ENCODE peak calls at places on chromosomes 16 and 17, in ten cellular contexts. One of them, this sample, is unnamed.

GRCh38 chr17:81983639-81984373 is 6.4 kb downstream of the ASPSCR1 start:
- DNase-seq in upper lobe of right lung: no peak
- DNase-seq in esophagus squamous epithelium: no peak
- DNase-seq in kidney: no peak
- DNase-seq in upper lobe of left lung: no peak
- DNase-seq in cardiac muscle cell: no peak
- DNase-seq in fibroblast of lung: no peak
- DNase-seq in ovary: no peak
- DNase-seq in lung: no peak
- DNase-seq in left ventricle myocardium inferior: no peak
- DNase-seq in this sample: no peak

GRCh38 chr17:50097455-50097854 is 2.3 kb downstream of the PDK2 start:
- DNase-seq in esophagus squamous epithelium: no peak
- DNase-seq in kidney: peak
- DNase-seq in cardiac muscle cell: no peak
- DNase-seq in upper lobe of left lung: no peak
- DNase-seq in left ventricle myocardium inferior: no peak
- DNase-seq in fibroblast of lung: no peak
- DNase-seq in lung: no peak
- DNase-seq in ovary: no peak
- DNase-seq in upper lobe of right lung: no peak
- DNase-seq in this sample: no peak

GRCh38 chr17:36863131-36863530 is 74.1 kb upstream of the LHX1 start:
- DNase-seq in ovary: no peak
- DNase-seq in esophagus squamous epithelium: no peak
- DNase-seq in upper lobe of left lung: no peak
- DNase-seq in upper lobe of right lung: no peak
- DNase-seq in left ventricle myocardium inferior: no peak
- DNase-seq in fibroblast of lung: no peak
- DNase-seq in lung: no peak
- DNase-seq in cardiac muscle cell: no peak
- DNase-seq in kidney: no peak
- DNase-seq in this sample: no peak

GRCh38 chr17:17526369-17526768 is 30.2 kb upstream of the RASD1 start:
- DNase-seq in upper lobe of right lung: no peak
- DNase-seq in left ventricle myocardium inferior: peak
- DNase-seq in fibroblast of lung: no peak
- DNase-seq in esophagus squamous epithelium: no peak
- DNase-seq in lung: no peak
- DNase-seq in kidney: no peak
- DNase-seq in upper lobe of left lung: peak
- DNase-seq in ovary: peak
- DNase-seq in cardiac muscle cell: no peak
- DNase-seq in this sample: peak

GRCh38 chr17:27878776-27879562 is 14.2 kb downstream of the LYRM9 start:
- DNase-seq in fibroblast of lung: peak
- DNase-seq in upper lobe of left lung: peak
- DNase-seq in lung: no peak
- DNase-seq in kidney: no peak
- DNase-seq in cardiac muscle cell: peak
- DNase-seq in esophagus squamous epithelium: no peak
- DNase-seq in left ventricle myocardium inferior: no peak
- DNase-seq in ovary: peak
- DNase-seq in upper lobe of right lung: no peak
- DNase-seq in this sample: no peak

GRCh38 chr17:40553694-40554534 is 11.4 kb downstream of the CCR7 start:
- DNase-seq in kidney: peak
- DNase-seq in ovary: peak
- DNase-seq in cardiac muscle cell: peak
- DNase-seq in esophagus squamous epithelium: no peak
- DNase-seq in upper lobe of left lung: peak
- DNase-seq in left ventricle myocardium inferior: peak
- DNase-seq in lung: peak
- DNase-seq in upper lobe of right lung: peak
- DNase-seq in fibroblast of lung: peak
- DNase-seq in this sample: peak

GRCh38 chr17:45261577-45262515 is at the start of gene SPATA32:
- DNase-seq in upper lobe of right lung: peak
- DNase-seq in left ventricle myocardium inferior: peak
- DNase-seq in cardiac muscle cell: peak
- DNase-seq in esophagus squamous epithelium: no peak
- DNase-seq in fibroblast of lung: peak
- DNase-seq in lung: no peak
- DNase-seq in kidney: peak
- DNase-seq in ovary: peak
- DNase-seq in upper lobe of left lung: peak
- DNase-seq in this sample: peak

GRCh38 chr17:18191071-18191667 is 7.5 kb downstream of the ALKBH5 start:
- DNase-seq in lung: peak
- DNase-seq in kidney: peak
- DNase-seq in left ventricle myocardium inferior: peak
- DNase-seq in upper lobe of right lung: no peak
- DNase-seq in upper lobe of left lung: no peak
- DNase-seq in ovary: no peak
- DNase-seq in cardiac muscle cell: peak
- DNase-seq in esophagus squamous epithelium: no peak
- DNase-seq in fibroblast of lung: peak
- DNase-seq in this sample: no peak

GRCh38 chr17:42517516-42517915 is 18.5 kb upstream of the NAGLU start:
- DNase-seq in upper lobe of right lung: peak
- DNase-seq in fibroblast of lung: peak
- DNase-seq in cardiac muscle cell: peak
- DNase-seq in left ventricle myocardium inferior: peak
- DNase-seq in lung: peak
- DNase-seq in esophagus squamous epithelium: no peak
- DNase-seq in kidney: peak
- DNase-seq in ovary: peak
- DNase-seq in upper lobe of left lung: peak
- DNase-seq in this sample: peak

GRCh38 chr16:67158637-67159600 is 790 bp downstream of the TRADD start:
- DNase-seq in lung: no peak
- DNase-seq in kidney: peak
- DNase-seq in fibroblast of lung: no peak
- DNase-seq in esophagus squamous epithelium: no peak
- DNase-seq in left ventricle myocardium inferior: peak
- DNase-seq in upper lobe of right lung: peak
- DNase-seq in cardiac muscle cell: peak
- DNase-seq in upper lobe of left lung: peak
- DNase-seq in ovary: peak
- DNase-seq in this sample: peak

GRCh38 chr17:2172447-2172938 is 117.6 kb downstream of the HIC1 start:
- DNase-seq in ovary: peak
- DNase-seq in fibroblast of lung: no peak
- DNase-seq in upper lobe of right lung: no peak
- DNase-seq in cardiac muscle cell: peak
- DNase-seq in upper lobe of left lung: no peak
- DNase-seq in kidney: no peak
- DNase-seq in lung: peak
- DNase-seq in esophagus squamous epithelium: no peak
- DNase-seq in left ventricle myocardium inferior: peak
- DNase-seq in this sample: no peak

GRCh38 chr16:66171578-66171977 is 194.9 kb upstream of the CDH5 start:
- DNase-seq in upper lobe of right lung: no peak
- DNase-seq in upper lobe of left lung: no peak
- DNase-seq in left ventricle myocardium inferior: no peak
- DNase-seq in esophagus squamous epithelium: no peak
- DNase-seq in cardiac muscle cell: no peak
- DNase-seq in kidney: no peak
- DNase-seq in lung: no peak
- DNase-seq in fibroblast of lung: no peak
- DNase-seq in ovary: no peak
- DNase-seq in this sample: no peak

GRCh38 chr17:76726766-76727718 is at the start of gene METTL23:
- DNase-seq in esophagus squamous epithelium: no peak
- DNase-seq in cardiac muscle cell: peak
- DNase-seq in upper lobe of right lung: peak
- DNase-seq in fibroblast of lung: peak
- DNase-seq in lung: peak
- DNase-seq in kidney: peak
- DNase-seq in ovary: peak
- DNase-seq in upper lobe of left lung: peak
- DNase-seq in left ventricle myocardium inferior: peak
- DNase-seq in this sample: peak

GRCh38 chr16:51407921-51408320 is 256.9 kb upstream of the SALL1 start:
- DNase-seq in upper lobe of right lung: no peak
- DNase-seq in lung: no peak
- DNase-seq in kidney: no peak
- DNase-seq in fibroblast of lung: no peak
- DNase-seq in esophagus squamous epithelium: no peak
- DNase-seq in cardiac muscle cell: no peak
- DNase-seq in left ventricle myocardium inferior: no peak
- DNase-seq in ovary: no peak
- DNase-seq in upper lobe of left lung: no peak
- DNase-seq in this sample: no peak
- H3K27ac ChIP-seq in upper lobe of right lung: no peak
- H3K27ac ChIP-seq in lung: no peak
- H3K27ac ChIP-seq in kidney: peak
- H3K27ac ChIP-seq in fibroblast of lung: no peak
- H3K27ac ChIP-seq in esophagus squamous epithelium: no peak
- H3K27ac ChIP-seq in cardiac muscle cell: no peak
- H3K27ac ChIP-seq in left ventricle myocardium inferior: no peak
- H3K27ac ChIP-seq in ovary: no peak
- H3K27ac ChIP-seq in upper lobe of left lung: no peak
- H3K27ac ChIP-seq in this sample: no peak

DNA sequence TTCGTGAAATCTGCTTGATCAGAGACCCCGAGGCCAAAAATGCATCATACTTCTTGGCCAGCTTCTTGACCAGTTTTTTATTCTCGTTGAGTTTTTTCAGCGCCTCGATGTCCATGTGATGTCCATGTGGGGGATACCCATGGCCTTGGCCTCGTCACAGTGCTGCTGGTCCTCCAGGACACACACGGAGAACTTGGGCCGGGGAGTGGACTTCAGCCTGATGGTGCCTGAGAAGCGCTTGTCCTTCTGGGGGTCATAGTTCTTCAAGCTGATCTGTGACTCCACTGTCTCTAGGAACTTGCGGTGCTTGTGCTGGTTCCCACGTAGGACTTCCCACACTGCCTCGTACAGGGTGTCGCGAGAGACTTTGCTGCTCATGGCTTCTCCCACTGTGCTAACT is 16.7 kb downstream of the COX4I1 start:
- DNase-seq in kidney: peak
- DNase-seq in cardiac muscle cell: no peak
- DNase-seq in ovary: no peak
- DNase-seq in upper lobe of right lung: peak
- DNase-seq in fibroblast of lung: no peak
- DNase-seq in left ventricle myocardium inferior: no peak
- DNase-seq in esophagus squamous epithelium: no peak
- DNase-seq in upper lobe of left lung: no peak
- DNase-seq in lung: no peak
- DNase-seq in this sample: no peak
- H3K4me3 ChIP-seq in kidney: no peak
- H3K4me3 ChIP-seq in cardiac muscle cell: no peak
- H3K4me3 ChIP-seq in ovary: no peak
- H3K4me3 ChIP-seq in upper lobe of right lung: no peak
- H3K4me3 ChIP-seq in fibroblast of lung: no peak
- H3K4me3 ChIP-seq in left ventricle myocardium inferior: no peak
- H3K4me3 ChIP-seq in esophagus squamous epithelium: no peak
- H3K4me3 ChIP-seq in upper lobe of left lung: no peak
- H3K4me3 ChIP-seq in lung: no peak
- H3K4me3 ChIP-seq in this sample: no peak

GRCh38 chr17:8981443-8981842 is 15.9 kb upstream of the PIK3R5 start:
- DNase-seq in upper lobe of right lung: no peak
- DNase-seq in cardiac muscle cell: no peak
- DNase-seq in upper lobe of left lung: no peak
- DNase-seq in esophagus squamous epithelium: no peak
- DNase-seq in kidney: no peak
- DNase-seq in fibroblast of lung: no peak
- DNase-seq in ovary: no peak
- DNase-seq in left ventricle myocardium inferior: no peak
- DNase-seq in lung: no peak
- DNase-seq in this sample: no peak

GRCh38 chr17:8975091-8975707 is 9.7 kb upstream of the PIK3R5 start:
- DNase-seq in ovary: no peak
- DNase-seq in upper lobe of left lung: no peak
- DNase-seq in lung: no peak
- DNase-seq in esophagus squamous epithelium: no peak
- DNase-seq in cardiac muscle cell: no peak
- DNase-seq in kidney: no peak
- DNase-seq in fibroblast of lung: no peak
- DNase-seq in upper lobe of right lung: no peak
- DNase-seq in left ventricle myocardium inferior: no peak
- DNase-seq in this sample: no peak

GRCh38 chr17:8979715-8980114 is 14.2 kb upstream of the PIK3R5 start:
- DNase-seq in ovary: no peak
- DNase-seq in left ventricle myocardium inferior: no peak
- DNase-seq in cardiac muscle cell: no peak
- DNase-seq in upper lobe of left lung: no peak
- DNase-seq in upper lobe of right lung: no peak
- DNase-seq in esophagus squamous epithelium: no peak
- DNase-seq in fibroblast of lung: no peak
- DNase-seq in kidney: no peak
- DNase-seq in lung: no peak
- DNase-seq in this sample: no peak

DNA sequence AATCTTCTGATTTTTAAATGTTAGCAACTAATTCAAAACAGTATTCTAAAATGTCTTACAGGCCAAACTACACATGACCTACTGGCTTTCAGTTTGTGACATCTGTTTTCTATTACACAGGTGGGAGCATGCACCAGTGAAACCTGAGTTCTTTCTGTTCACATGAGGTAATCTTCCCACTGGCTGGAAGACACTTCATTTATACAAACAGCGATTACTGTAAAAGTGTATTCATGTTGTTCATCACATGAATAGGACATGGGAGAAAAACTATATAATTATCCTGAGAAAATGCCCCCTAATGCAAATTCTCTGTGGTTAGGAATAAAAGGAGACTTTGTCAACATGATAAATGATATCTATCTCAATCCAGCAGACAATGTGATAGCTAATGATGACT is 11.1 kb upstream of the PIK3R5 start:
- DNase-seq in cardiac muscle cell: no peak
- DNase-seq in upper lobe of right lung: no peak
- DNase-seq in upper lobe of left lung: no peak
- DNase-seq in left ventricle myocardium inferior: no peak
- DNase-seq in ovary: no peak
- DNase-seq in fibroblast of lung: no peak
- DNase-seq in kidney: no peak
- DNase-seq in esophagus squamous epithelium: no peak
- DNase-seq in lung: no peak
- DNase-seq in this sample: no peak
- H3K27ac ChIP-seq in cardiac muscle cell: no peak
- H3K27ac ChIP-seq in upper lobe of right lung: no peak
- H3K27ac ChIP-seq in upper lobe of left lung: no peak
- H3K27ac ChIP-seq in left ventricle myocardium inferior: no peak
- H3K27ac ChIP-seq in ovary: no peak
- H3K27ac ChIP-seq in fibroblast of lung: no peak
- H3K27ac ChIP-seq in kidney: no peak
- H3K27ac ChIP-seq in esophagus squamous epithelium: no peak
- H3K27ac ChIP-seq in lung: no peak
- H3K27ac ChIP-seq in this sample: no peak

DNA sequence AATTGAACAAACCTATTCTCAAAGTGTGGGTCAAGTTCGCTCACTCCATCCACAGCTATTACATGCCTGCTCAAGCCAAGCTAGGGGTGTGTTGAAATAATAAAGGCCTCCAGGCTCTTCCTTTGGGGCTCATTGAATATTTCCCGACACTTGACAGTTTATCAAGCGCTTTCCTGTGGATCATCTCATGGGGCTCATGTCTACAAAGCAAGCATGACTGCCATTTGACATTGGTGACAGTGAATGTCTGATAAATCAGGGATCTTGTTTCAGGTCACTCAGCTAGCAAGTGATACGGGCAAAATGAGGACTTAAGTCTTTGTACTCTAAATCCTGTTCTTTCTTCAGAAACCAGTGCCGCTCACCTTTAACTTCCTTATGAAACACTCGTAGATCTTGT is 542.6 kb downstream of the TOX3 start:
- DNase-seq in left ventricle myocardium inferior: no peak
- DNase-seq in esophagus squamous epithelium: no peak
- DNase-seq in kidney: no peak
- DNase-seq in cardiac muscle cell: no peak
- DNase-seq in upper lobe of left lung: no peak
- DNase-seq in lung: no peak
- DNase-seq in fibroblast of lung: no peak
- DNase-seq in upper lobe of right lung: no peak
- DNase-seq in ovary: no peak
- DNase-seq in this sample: no peak
- H3K4me3 ChIP-seq in left ventricle myocardium inferior: no peak
- H3K4me3 ChIP-seq in esophagus squamous epithelium: no peak
- H3K4me3 ChIP-seq in kidney: no peak
- H3K4me3 ChIP-seq in cardiac muscle cell: no peak
- H3K4me3 ChIP-seq in upper lobe of left lung: no peak
- H3K4me3 ChIP-seq in lung: no peak
- H3K4me3 ChIP-seq in fibroblast of lung: no peak
- H3K4me3 ChIP-seq in upper lobe of right lung: no peak
- H3K4me3 ChIP-seq in ovary: no peak
- H3K4me3 ChIP-seq in this sample: no peak

This sample was measured in testis.